ENCODE peak calls at places on chromosomes 12 and 14, in five cellular contexts. One of them, this sample, is unnamed. For H3K4me1, the result is how much of the 10 kb centered on the place peaks cover.

GRCh38 chr12:68400231-68400829 is 68.2 kb upstream of the MDM1 start:
- DNase-seq in K562: no peak
- DNase-seq in breast epithelium: no peak
- DNase-seq in testis: no peak
- DNase-seq in upper lobe of left lung: no peak
- DNase-seq in this sample: no peak

GRCh38 chr12:52860102-52860838 is 11.5 kb upstream of the KRT78 start:
- DNase-seq in K562: no peak
- DNase-seq in upper lobe of left lung: peak
- DNase-seq in breast epithelium: peak
- DNase-seq in testis: no peak
- DNase-seq in this sample: no peak

GRCh38 chr12:112328411-112329124 is 53.7 kb downstream of the HECTD4 start:
- DNase-seq in breast epithelium: no peak
- DNase-seq in K562: no peak
- DNase-seq in testis: no peak
- DNase-seq in upper lobe of left lung: no peak
- DNase-seq in this sample: no peak

GRCh38 chr12:76030378-76031080 is 1.0 kb downstream of the PHLDA1 start:
- DNase-seq in K562: no peak
- DNase-seq in upper lobe of left lung: peak
- DNase-seq in testis: peak
- DNase-seq in breast epithelium: no peak
- DNase-seq in this sample: no peak

GRCh38 chr12:77609016-77609415 is 221.7 kb upstream of the NAV3 start:
- DNase-seq in upper lobe of left lung: no peak
- DNase-seq in breast epithelium: no peak
- DNase-seq in K562: no peak
- DNase-seq in testis: no peak
- DNase-seq in this sample: no peak

GRCh38 chr12:42128327-42128726 is 16.3 kb downstream of the GXYLT1 start:
- DNase-seq in K562: no peak
- DNase-seq in breast epithelium: no peak
- DNase-seq in upper lobe of left lung: no peak
- DNase-seq in testis: no peak
- DNase-seq in this sample: no peak

GRCh38 chr12:41242613-41243012 is 54.5 kb downstream of the PDZRN4 start:
- DNase-seq in K562: no peak
- DNase-seq in breast epithelium: no peak
- DNase-seq in testis: no peak
- DNase-seq in upper lobe of left lung: no peak
- DNase-seq in this sample: no peak

GRCh38 chr12:47903927-47904646 is 707 bp downstream of the VDR start:
- DNase-seq in testis: peak
- DNase-seq in upper lobe of left lung: peak
- DNase-seq in breast epithelium: no peak
- DNase-seq in K562: peak
- DNase-seq in this sample: no peak

GRCh38 chr12:119156401-119156800 is 22.3 kb upstream of the HSPB8 start:
- DNase-seq in testis: peak
- DNase-seq in upper lobe of left lung: no peak
- DNase-seq in breast epithelium: no peak
- DNase-seq in K562: peak
- DNase-seq in this sample: no peak

GRCh38 chr12:103855896-103856657 is 15.0 kb upstream of the NT5DC3 start:
- DNase-seq in breast epithelium: no peak
- DNase-seq in testis: no peak
- DNase-seq in upper lobe of left lung: no peak
- DNase-seq in K562: no peak
- DNase-seq in this sample: no peak

GRCh38 chr12:116879509-116880212 is 1.6 kb downstream of the HRK start:
- DNase-seq in K562: no peak
- DNase-seq in breast epithelium: no peak
- DNase-seq in upper lobe of left lung: no peak
- DNase-seq in testis: no peak
- DNase-seq in this sample: no peak

GRCh38 chr12:10718279-10718821 is 4.8 kb downstream of the YBX3 start:
- DNase-seq in upper lobe of left lung: no peak
- DNase-seq in testis: peak
- DNase-seq in breast epithelium: no peak
- DNase-seq in K562: no peak
- DNase-seq in this sample: no peak

GRCh38 chr12:111761099-111761498 is 5.6 kb upstream of the ALDH2 start:
- DNase-seq in K562: no peak
- DNase-seq in upper lobe of left lung: no peak
- DNase-seq in breast epithelium: no peak
- DNase-seq in testis: no peak
- DNase-seq in this sample: no peak

GRCh38 chr14:87170179-87170578 is 822.8 kb downstream of the GALC start:
- DNase-seq in upper lobe of left lung: no peak
- DNase-seq in breast epithelium: no peak
- DNase-seq in K562: no peak
- DNase-seq in testis: no peak
- DNase-seq in this sample: no peak

GRCh38 chr14:23182372-23183014 is 967 bp downstream of the SLC7A8 start:
- DNase-seq in upper lobe of left lung: peak
- DNase-seq in K562: no peak
- DNase-seq in breast epithelium: peak
- DNase-seq in testis: peak
- DNase-seq in this sample: no peak

GRCh38 chr12:100156731-100157426 is 14.2 kb upstream of the BLTP3B start:
- DNase-seq in upper lobe of left lung: no peak
- DNase-seq in breast epithelium: no peak
- DNase-seq in K562: no peak
- DNase-seq in testis: no peak
- DNase-seq in this sample: no peak

GRCh38 chr12:20696181-20696580 is 1.0 kb downstream of the SLCO1C1 start:
- DNase-seq in breast epithelium: no peak
- DNase-seq in K562: no peak
- DNase-seq in upper lobe of left lung: no peak
- DNase-seq in testis: peak
- DNase-seq in this sample: no peak

GRCh38 chr14:31362746-31363145 is 57.6 kb downstream of the HEATR5A start:
- DNase-seq in upper lobe of left lung: no peak
- DNase-seq in testis: no peak
- DNase-seq in breast epithelium: no peak
- DNase-seq in K562: no peak
- DNase-seq in this sample: no peak

GRCh38 chr12:89768586-89769482 is 60.2 kb upstream of the ATP2B1 start:
- DNase-seq in testis: peak
- DNase-seq in K562: peak
- DNase-seq in upper lobe of left lung: peak
- DNase-seq in breast epithelium: no peak
- DNase-seq in this sample: no peak

GRCh38 chr14:67453575-67454300 is 34.8 kb downstream of the TMEM229B start:
- DNase-seq in testis: no peak
- DNase-seq in breast epithelium: no peak
- DNase-seq in K562: no peak
- DNase-seq in upper lobe of left lung: no peak
- DNase-seq in this sample: no peak

GRCh38 chr12:54933381-54933780 is 51.2 kb downstream of the TESPA1 start:
- DNase-seq in upper lobe of left lung: no peak
- DNase-seq in K562: no peak
- DNase-seq in testis: no peak
- DNase-seq in breast epithelium: no peak
- DNase-seq in this sample: no peak

GRCh38 chr14:76289276-76289675 is 86.7 kb upstream of the ESRRB start:
- DNase-seq in upper lobe of left lung: no peak
- DNase-seq in breast epithelium: no peak
- DNase-seq in testis: no peak
- DNase-seq in K562: no peak
- DNase-seq in this sample: no peak

GRCh38 chr14:99822166-99822527 is 28.9 kb downstream of the EML1 start:
- DNase-seq in breast epithelium: no peak
- DNase-seq in K562: no peak
- DNase-seq in testis: no peak
- DNase-seq in upper lobe of left lung: no peak
- DNase-seq in this sample: no peak

GRCh38 chr12:51836012-51836832 is 12.3 kb downstream of the FIGNL2 start:
- DNase-seq in testis: no peak
- DNase-seq in upper lobe of left lung: no peak
- DNase-seq in K562: no peak
- DNase-seq in breast epithelium: no peak
- DNase-seq in this sample: no peak

GRCh38 chr12:81359736-81360135 is 281.9 kb downstream of the ACSS3 start:
- DNase-seq in testis: no peak
- DNase-seq in upper lobe of left lung: no peak
- DNase-seq in K562: no peak
- DNase-seq in breast epithelium: no peak
- DNase-seq in this sample: no peak

GRCh38 chr12:96425321-96425720 is 25.1 kb upstream of the CDK17 start:
- DNase-seq in testis: no peak
- DNase-seq in K562: no peak
- DNase-seq in upper lobe of left lung: no peak
- DNase-seq in breast epithelium: no peak
- DNase-seq in this sample: no peak

GRCh38 chr14:68976160-68977067 is 2.7 kb downstream of the ACTN1 start:
- DNase-seq in K562: no peak
- DNase-seq in upper lobe of left lung: peak
- DNase-seq in breast epithelium: no peak
- DNase-seq in testis: peak
- DNase-seq in this sample: no peak

GRCh38 chr12:2354151-2354991 is 301.6 kb downstream of the CACNA1C start:
- DNase-seq in K562: no peak
- DNase-seq in testis: no peak
- DNase-seq in breast epithelium: no peak
- DNase-seq in upper lobe of left lung: no peak
- DNase-seq in this sample: no peak

GRCh38 chr14:71322660-71323250 is 415.5 kb downstream of the PCNX1 start:
- DNase-seq in K562: no peak
- DNase-seq in upper lobe of left lung: peak
- DNase-seq in testis: peak
- DNase-seq in breast epithelium: no peak
- DNase-seq in this sample: no peak

GRCh38 chr12:83432176-83432719 is 745.5 kb downstream of the TMTC2 start:
- DNase-seq in testis: no peak
- DNase-seq in upper lobe of left lung: no peak
- DNase-seq in K562: no peak
- DNase-seq in breast epithelium: no peak
- DNase-seq in this sample: no peak

DNA sequence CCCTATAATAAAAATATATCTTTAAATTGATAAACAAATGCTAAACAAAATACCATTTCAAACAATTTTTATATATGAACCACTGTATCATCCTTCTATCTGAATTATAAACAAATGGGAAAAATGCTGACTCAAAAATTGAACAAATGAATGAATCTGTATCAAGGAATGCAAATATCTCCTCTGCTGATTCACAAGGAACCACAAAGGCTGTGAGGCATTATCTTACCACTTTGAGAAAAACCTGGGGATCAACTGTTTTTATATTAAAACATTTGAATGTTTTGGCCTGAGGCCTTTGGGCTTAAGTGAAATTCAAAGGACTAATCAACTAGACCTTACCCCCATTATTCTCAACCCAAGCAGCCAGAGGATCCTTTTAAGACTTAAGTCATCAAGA is 86.3 kb downstream of the EML5 start:
- DNase-seq in breast epithelium: no peak
- DNase-seq in testis: no peak
- DNase-seq in upper lobe of left lung: no peak
- DNase-seq in K562: no peak
- DNase-seq in this sample: no peak
- H3K4me1 ChIP-seq in breast epithelium: under half
- H3K4me1 ChIP-seq in testis: under half
- H3K4me1 ChIP-seq in upper lobe of left lung: under half
- H3K4me1 ChIP-seq in K562: under half
- H3K4me1 ChIP-seq in this sample: under half

GRCh38 chr12:92362785-92363184 is 217.1 kb upstream of the BTG1 start:
- DNase-seq in upper lobe of left lung: no peak
- DNase-seq in K562: no peak
- DNase-seq in testis: no peak
- DNase-seq in breast epithelium: no peak
- DNase-seq in this sample: no peak
- H3K4me3 ChIP-seq in upper lobe of left lung: peak
- H3K4me3 ChIP-seq in K562: no peak
- H3K4me3 ChIP-seq in testis: no peak
- H3K4me3 ChIP-seq in breast epithelium: peak
- H3K4me3 ChIP-seq in this sample: no peak

DNA sequence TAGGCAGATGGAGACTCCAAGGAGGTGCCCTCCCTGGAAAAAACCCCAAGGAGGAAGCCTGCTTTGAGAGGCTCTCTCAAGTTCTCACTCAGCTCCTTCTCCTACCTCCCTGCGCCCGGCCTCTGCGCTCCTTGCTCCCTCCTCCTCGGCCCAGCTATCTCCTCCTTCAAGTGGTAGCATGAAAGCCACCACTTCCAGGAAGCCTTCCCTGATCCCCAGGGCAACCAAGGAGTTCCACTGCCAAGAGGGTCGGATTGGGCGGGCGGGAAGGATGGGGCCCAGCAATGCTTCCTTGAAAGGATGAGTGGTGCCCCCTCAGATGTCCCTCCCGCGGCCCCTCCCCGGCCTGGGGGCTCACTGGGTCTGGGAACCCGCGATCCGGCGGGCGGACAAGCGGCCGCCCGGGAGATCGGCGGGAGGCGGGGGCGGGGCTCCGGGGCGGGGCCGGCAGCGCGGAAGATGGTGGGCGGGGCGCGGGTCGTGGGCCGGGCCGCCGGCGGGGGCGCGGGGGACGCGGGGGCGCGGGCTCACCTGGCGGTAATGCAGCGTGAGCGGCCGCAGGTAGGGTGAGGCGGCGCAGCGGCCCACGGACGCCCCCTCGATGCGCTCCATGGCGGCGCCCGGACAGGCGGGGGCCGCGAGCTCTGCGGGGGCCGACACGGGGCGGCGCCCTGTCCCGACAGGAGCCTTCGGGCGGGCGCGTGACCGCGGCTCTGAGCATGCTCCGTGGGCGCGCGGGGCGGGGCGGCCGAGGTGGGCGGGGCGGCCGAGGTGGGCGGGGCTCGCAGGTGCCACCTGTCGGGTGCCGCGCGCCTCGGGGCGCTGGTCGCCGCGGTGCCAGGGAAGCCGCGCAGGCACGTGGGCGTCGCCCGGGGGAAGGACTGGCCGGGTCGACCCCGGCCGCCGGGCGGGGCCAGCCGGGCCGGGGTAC is at the start of gene NUDT14:
- DNase-seq in K562: peak
- DNase-seq in breast epithelium: peak
- DNase-seq in upper lobe of left lung: peak
- DNase-seq in testis: peak
- DNase-seq in this sample: peak
- TF ChIP-seq POLR2A in K562: no peak
- TF ChIP-seq POLR2A in breast epithelium: no peak
- TF ChIP-seq POLR2A in upper lobe of left lung: no peak
- TF ChIP-seq POLR2A in testis: no peak
- TF ChIP-seq POLR2A in this sample: no peak

GRCh38 chr14:95485222-95485819 is 31.1 kb downstream of the SYNE3 start:
- DNase-seq in breast epithelium: no peak
- DNase-seq in K562: no peak
- DNase-seq in upper lobe of left lung: no peak
- DNase-seq in testis: no peak
- DNase-seq in this sample: no peak

GRCh38 chr14:95486875-95487668 is 29.4 kb downstream of the SYNE3 start:
- DNase-seq in upper lobe of left lung: no peak
- DNase-seq in testis: no peak
- DNase-seq in K562: no peak
- DNase-seq in breast epithelium: no peak
- DNase-seq in this sample: no peak

GRCh38 chr14:95482967-95483842 is 33.2 kb downstream of the SYNE3 start:
- DNase-seq in breast epithelium: no peak
- DNase-seq in upper lobe of left lung: peak
- DNase-seq in testis: peak
- DNase-seq in K562: peak
- DNase-seq in this sample: no peak

GRCh38 chr14:95483843-95484165 is 32.6 kb downstream of the SYNE3 start:
- DNase-seq in breast epithelium: no peak
- DNase-seq in K562: no peak
- DNase-seq in upper lobe of left lung: no peak
- DNase-seq in testis: no peak
- DNase-seq in this sample: no peak

GRCh38 chr14:95484296-95484695 is 32.2 kb downstream of the SYNE3 start:
- DNase-seq in K562: no peak
- DNase-seq in testis: no peak
- DNase-seq in breast epithelium: no peak
- DNase-seq in upper lobe of left lung: no peak
- DNase-seq in this sample: no peak
- H3K4me1 ChIP-seq in K562: under half
- H3K4me1 ChIP-seq in testis: under half
- H3K4me1 ChIP-seq in breast epithelium: under half
- H3K4me1 ChIP-seq in upper lobe of left lung: under half
- H3K4me1 ChIP-seq in this sample: half or more